ENCODE peak calls at places on chromosomes 2 and 18, in five cellular contexts. E, I, M, S and H are unnamed samples. For H3K36me3, the result is how much of the 10 kb centered on the place peaks cover.

GRCh38 chr2:66803651-66804050 is 368.7 kb downstream of the MEIS1 start:
- DNase-seq in E (no peak), I (no peak), M (peak), S (no peak), H (no peak)

GRCh38 chr2:134261398-134262131 is 7.7 kb downstream of the MGAT5 start:
- DNase-seq in E (no peak), I (no peak), M (no peak), S (no peak), H (peak)

GRCh38 chr2:8398040-8398668 is 283.7 kb upstream of the ID2 start:
- DNase-seq in E (no peak), I (no peak), M (no peak), S (no peak), H (no peak)

GRCh38 chr18:58005885-58006523 is 38.0 kb upstream of the NEDD4L start:
- DNase-seq in E (no peak), I (no peak), M (peak), S (no peak), H (peak)

GRCh38 chr2:64880193-64880951 is 108.8 kb upstream of the SLC1A4 start:
- DNase-seq in E (peak), I (no peak), M (no peak), S (no peak), H (no peak)

GRCh38 chr2:141341444-141341843 is 789.4 kb downstream of the LRP1B start:
- DNase-seq in E (no peak), I (no peak), M (peak), S (no peak), H (peak)

GRCh38 chr2:156400704-156401678 is 35.2 kb upstream of the GPD2 start:
- DNase-seq in E (peak), I (peak), M (peak), S (peak), H (peak)

GRCh38 chr2:64244049-64244446 is 99.8 kb upstream of the PELI1 start:
- DNase-seq in E (no peak), I (no peak), M (no peak), S (no peak), H (no peak)

GRCh38 chr18:741931-742512 is 29.6 kb upstream of the ENOSF1 start:
- DNase-seq in E (no peak), I (no peak), M (peak), S (peak), H (peak)

GRCh38 chr18:36942264-36942663 is 113.3 kb downstream of the KIAA1328 start:
- DNase-seq in E (no peak), I (peak), M (peak), S (peak), H (peak)

GRCh38 chr2:229815342-229815741 is 101.0 kb upstream of the DNER start:
- DNase-seq in E (no peak), I (no peak), M (peak), S (peak), H (peak)
- H3K36me3 ChIP-seq in E (under half), I (half or more), M (under half), S (under half), H (half or more)

GRCh38 chr2:20225294-20226151 is 593 bp upstream of the SDC1 start:
- DNase-seq in E (peak), I (peak), M (peak), S (peak), H (peak)

GRCh38 chr2:20224191-20224715 is 677 bp downstream of the SDC1 start:
- DNase-seq in E (peak), I (no peak), M (no peak), S (no peak), H (no peak)

GRCh38 chr2:20226152-20226545 is 1.2 kb upstream of the SDC1 start:
- DNase-seq in E (no peak), I (no peak), M (no peak), S (no peak), H (no peak)

GRCh38 chr2:20223345-20224190 is 1.4 kb downstream of the SDC1 start:
- DNase-seq in E (peak), I (peak), M (peak), S (peak), H (peak)

DNA sequence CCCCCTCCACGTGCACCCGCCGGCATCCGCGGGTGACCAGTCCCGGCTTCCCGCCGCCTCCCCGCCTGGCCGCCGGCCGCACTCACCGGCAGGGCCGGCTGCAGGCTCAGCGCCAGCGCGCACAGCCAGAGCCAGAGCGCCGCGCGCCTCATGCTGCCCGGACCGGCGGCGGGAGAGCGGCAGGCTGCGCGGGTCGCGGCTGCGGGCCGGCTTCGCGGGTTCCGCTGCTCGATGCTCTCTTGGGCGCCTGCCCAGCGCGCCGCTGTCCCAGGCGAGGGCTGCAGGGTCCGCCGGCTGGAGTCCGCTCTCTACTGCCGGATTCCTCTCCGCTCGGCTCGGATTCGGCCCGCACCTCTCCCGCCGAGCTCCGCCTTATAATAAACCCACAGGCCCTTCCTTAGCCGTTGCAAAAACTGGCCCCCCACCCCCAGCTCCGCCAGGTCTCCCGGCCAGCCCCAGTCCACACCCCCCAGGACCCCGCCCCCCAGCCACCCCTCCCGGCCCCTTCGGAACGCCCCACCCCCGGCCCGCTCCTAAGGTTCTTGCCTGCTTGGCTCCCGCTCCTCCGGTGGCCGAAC is at the start of gene SDC1:
- DNase-seq in E (peak), I (peak), M (peak), S (peak), H (peak)
- H3K23ac ChIP-seq in E (no peak), I (peak), M (no peak), S (no peak), H (peak)

GRCh38 chr2:37507069-37507410 is 162.6 kb downstream of the QPCT start:
- DNase-seq in E (no peak), I (no peak), M (no peak), S (no peak), H (no peak)
- H2AFZ ChIP-seq in E (no peak), I (peak), M (no peak), S (no peak), H (no peak)

GRCh38 chr2:241678784-241679540 is 7.7 kb downstream of the DTYMK start:
- DNase-seq in E (no peak), I (no peak), M (no peak), S (no peak), H (no peak)

GRCh38 chr2:241680044-241680443 is 6.6 kb downstream of the DTYMK start:
- DNase-seq in E (no peak), I (no peak), M (no peak), S (no peak), H (no peak)

GRCh38 chr2:241678307-241678706 is 8.3 kb downstream of the DTYMK start:
- DNase-seq in E (no peak), I (no peak), M (no peak), S (no peak), H (no peak)

GRCh38 chr2:241677392-241677791 is 9.2 kb downstream of the DTYMK start:
- DNase-seq in E (no peak), I (no peak), M (no peak), S (no peak), H (no peak)

GRCh38 chr2:241680827-241681599 is 5.6 kb downstream of the DTYMK start:
- DNase-seq in E (no peak), I (no peak), M (peak), S (peak), H (peak)
- H3K36me3 ChIP-seq in E (under half), I (half or more), M (under half), S (half or more), H (under half)

GRCh38 chr2:237603718-237604362 is 13.3 kb upstream of the RAB17 start:
- DNase-seq in E (no peak), I (no peak), M (peak), S (no peak), H (peak)

GRCh38 chr2:237602409-237602808 is 11.9 kb upstream of the RAB17 start:
- DNase-seq in E (no peak), I (no peak), M (no peak), S (no peak), H (no peak)

GRCh38 chr2:237603049-237603717 is 12.6 kb upstream of the RAB17 start:
- DNase-seq in E (no peak), I (no peak), M (no peak), S (no peak), H (no peak)

GRCh38 chr2:237604960-237605359 is 14.4 kb upstream of the RAB17 start:
- DNase-seq in E (no peak), I (no peak), M (peak), S (peak), H (no peak)

GRCh38 chr2:237604391-237604790 is 13.9 kb upstream of the RAB17 start:
- DNase-seq in E (no peak), I (no peak), M (no peak), S (no peak), H (no peak)
- H3K23ac ChIP-seq in E (no peak), I (peak), M (no peak), S (no peak), H (no peak)

DNA sequence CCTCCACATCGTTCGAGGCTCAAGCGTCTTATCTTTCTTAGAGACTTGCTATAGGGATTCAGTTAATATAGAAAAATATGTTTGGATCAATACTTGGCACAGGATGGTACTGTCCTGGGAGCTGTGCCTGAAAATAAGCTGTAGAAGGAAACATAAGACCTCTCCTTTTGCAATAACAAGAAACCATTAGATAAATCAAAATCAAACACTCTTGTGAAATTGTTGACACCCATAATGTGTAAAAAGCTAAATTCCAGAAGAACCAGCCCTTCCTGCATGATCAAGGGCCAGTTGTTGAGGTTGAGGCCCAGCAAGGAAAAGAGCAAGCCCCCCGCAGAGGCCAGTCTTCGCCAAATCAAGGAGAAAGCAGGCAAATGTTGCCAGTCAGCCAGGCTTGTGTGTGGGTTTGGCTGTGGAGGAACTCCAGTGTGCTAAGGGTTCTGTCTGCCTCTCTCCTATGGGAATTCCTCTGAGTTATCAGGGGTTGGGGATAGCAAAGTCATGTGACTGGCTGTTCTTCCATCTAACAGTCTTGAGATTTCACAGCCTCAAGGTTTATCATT is 185.7 kb downstream of the ACKR3 start:
- DNase-seq in E (no peak), I (no peak), M (no peak), S (no peak), H (no peak)
- H2AFZ ChIP-seq in E (peak), I (peak), M (peak), S (no peak), H (no peak)

GRCh38 chr2:40279479-40279878 is 172.4 kb downstream of the SLC8A1 start:
- DNase-seq in E (no peak), I (no peak), M (no peak), S (no peak), H (no peak)
- H3K36me3 ChIP-seq in E (under half), I (under half), M (under half), S (under half), H (under half)

DNA sequence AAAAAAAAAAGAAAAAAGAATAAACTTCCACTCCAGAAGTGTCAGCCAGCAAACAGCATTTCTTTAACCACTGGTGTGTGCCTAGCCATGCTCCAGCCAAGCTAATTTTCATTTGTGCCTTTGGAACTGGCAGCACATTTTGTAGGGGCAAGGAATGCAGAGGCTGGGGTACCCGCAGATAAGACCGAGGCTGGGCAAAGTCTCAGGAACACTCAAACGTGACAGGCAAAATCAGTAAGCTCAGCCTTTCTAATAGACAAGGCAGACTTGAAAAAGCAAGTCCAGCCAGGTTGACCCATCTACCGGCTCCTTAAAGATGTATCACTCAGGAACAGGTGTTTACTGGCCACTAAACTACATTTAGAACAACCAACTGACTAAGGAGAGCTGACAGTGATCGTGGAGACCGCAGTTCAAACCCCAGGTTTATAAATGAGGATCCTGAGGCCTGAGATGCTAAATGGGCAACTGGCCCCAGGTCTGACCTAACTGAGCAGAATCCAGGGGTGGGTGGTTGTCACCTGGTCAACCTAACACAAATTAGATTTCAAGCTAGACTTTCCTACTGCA is 16.7 kb downstream of the NFE2L2 start:
- DNase-seq in E (no peak), I (no peak), M (no peak), S (no peak), H (no peak)
- H3K23ac ChIP-seq in E (no peak), I (no peak), M (no peak), S (no peak), H (no peak)

DNA sequence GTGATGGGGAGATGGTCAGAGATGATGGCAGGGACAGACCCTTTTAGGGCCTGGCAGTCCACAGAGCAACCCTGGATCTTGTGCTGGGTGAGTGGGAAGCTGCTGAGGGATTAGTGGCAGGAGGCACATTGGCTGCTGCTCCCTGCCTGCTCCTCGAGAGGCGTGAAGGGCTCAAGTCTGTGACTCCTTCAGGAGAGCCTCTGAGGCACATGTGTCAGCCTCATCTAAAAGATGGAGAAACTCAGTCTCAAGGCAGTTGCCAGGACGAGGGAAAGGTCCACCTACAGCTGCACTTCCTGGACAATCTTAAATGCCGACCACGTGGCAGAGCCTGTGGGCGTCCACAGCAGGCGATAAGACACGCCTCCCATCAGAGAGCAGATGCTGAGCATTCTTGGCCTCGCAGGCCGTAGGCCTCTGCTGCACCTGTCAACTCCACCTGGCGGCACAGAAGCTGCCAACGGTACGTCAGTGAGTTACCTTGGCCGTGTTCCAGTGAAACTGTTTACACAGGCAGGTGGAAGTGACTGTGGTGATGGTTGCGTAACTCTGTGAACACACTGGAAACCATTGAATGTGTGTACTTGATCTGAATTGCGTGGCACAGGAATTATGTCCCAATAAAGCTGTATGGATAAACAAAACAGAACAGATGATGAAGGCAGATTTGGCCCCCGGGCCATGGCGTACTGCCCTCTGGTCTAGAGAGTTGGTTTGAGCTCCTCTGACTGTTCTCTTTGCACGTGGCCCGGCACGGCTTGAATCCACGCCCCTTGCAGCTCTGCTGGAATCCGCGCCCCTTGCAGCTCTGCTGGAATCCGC is 114.4 kb downstream of the RNF144A start:
- DNase-seq in E (no peak), I (no peak), M (no peak), S (peak), H (no peak)
- H2AFZ ChIP-seq in E (no peak), I (no peak), M (no peak), S (no peak), H (no peak)

GRCh38 chr18:55878224-55878623 is 290.2 kb upstream of the TCF4 start:
- DNase-seq in E (no peak), I (no peak), M (peak), S (no peak), H (no peak)
- H3K36me3 ChIP-seq in E (under half), I (under half), M (under half), S (under half), H (under half)